ENCODE peak calls at places on chromosomes 1 and 21, in six cellular contexts. H is endothelial cell of umbilical vein; P is tibial nerve; Q is uterus; B is BE2C; N is CD4-positive, alpha-beta T cell. O is an unnamed sample.

GRCh38 chr1:209783338-209783737 is 1.0 kb downstream of the C1orf74 start:
- DNase-seq in B (no peak), P (no peak), N (no peak), Q (no peak), H (no peak), O (no peak)

GRCh38 chr1:46132529-46133180 is at the start of gene PIK3R3:
- DNase-seq in B (peak; percentile 94), P (peak; percentile 94), Q (peak; percentile 96), N (peak; percentile 65), H (peak; percentile 99), O (peak; percentile 99)

GRCh38 chr1:31985430-31985829 is 28.2 kb upstream of the KHDRBS1 start:
- DNase-seq in Q (no peak), H (peak; percentile 20), B (no peak), N (no peak), P (no peak), O (peak; percentile 24)

GRCh38 chr1:169107673-169108160 is 1.2 kb downstream of the ATP1B1 start:
- DNase-seq in N (no peak), B (no peak), Q (no peak), H (peak; percentile 34), P (no peak), O (peak; percentile 74)

GRCh38 chr1:163170975-163171676 is 31.6 kb downstream of the RGS5 start:
- DNase-seq in P (no peak), N (no peak), H (peak; percentile 69), B (no peak), Q (no peak), O (peak; percentile 62)

GRCh38 chr1:44603718-44604117 is 70.6 kb downstream of the TMEM53 start:
- DNase-seq in N (no peak), H (no peak), Q (no peak), B (no peak), P (no peak), O (no peak)

GRCh38 chr1:59142663-59143487 is 154.0 kb upstream of the FGGY start:
- DNase-seq in Q (no peak), B (no peak), H (peak; percentile 91), P (no peak), N (no peak), O (peak; percentile 97)

GRCh38 chr1:220151454-220151853 is 57.5 kb downstream of the IARS2 start:
- DNase-seq in N (no peak), Q (no peak), B (no peak), H (peak; percentile 69), P (peak; percentile 20), O (peak; percentile 11)

GRCh38 chr1:153536618-153537375 is 1.0 kb upstream of the S100A6 start:
- DNase-seq in N (no peak), Q (no peak), H (no peak), P (no peak), B (no peak), O (no peak)

GRCh38 chr1:99590578-99591209 is 55.2 kb upstream of the PALMD start:
- DNase-seq in P (no peak), N (no peak), B (peak; percentile 21), H (peak; percentile 99), Q (no peak), O (peak; percentile 77)

GRCh38 chr1:7150951-7151350 is 365.7 kb downstream of the CAMTA1 start:
- DNase-seq in H (no peak), Q (no peak), P (no peak), B (no peak), N (no peak), O (no peak)

GRCh38 chr1:91557826-91558225 is 57.2 kb downstream of the CDC7 start:
- DNase-seq in Q (no peak), N (no peak), B (no peak), H (peak; percentile 51), P (no peak), O (no peak)

GRCh38 chr1:69221492-69221990 is 346.2 kb upstream of the LRRC7 start:
- DNase-seq in N (no peak), Q (no peak), B (no peak), H (no peak), P (no peak), O (no peak)

GRCh38 chr1:208737922-208738321 is 493.7 kb upstream of the PLXNA2 start:
- DNase-seq in N (no peak), Q (no peak), B (peak; percentile 14), H (no peak), P (no peak), O (no peak)

GRCh38 chr21:33817136-33817535 is 98.5 kb downstream of the ATP5PO start:
- DNase-seq in N (no peak), H (no peak), Q (no peak), B (no peak), P (no peak), O (no peak)

GRCh38 chr1:41498809-41499208 is 14.3 kb upstream of the EDN2 start:
- DNase-seq in Q (no peak), N (no peak), P (no peak), H (no peak), B (no peak), O (peak; percentile 77)

GRCh38 chr1:45612941-45613579 is 10.8 kb downstream of the CCDC17 start:
- DNase-seq in H (no peak), Q (no peak), P (no peak), N (no peak), B (no peak), O (no peak)

GRCh38 chr1:53956308-53957168 is 10.4 kb downstream of the LRRC42 start:
- DNase-seq in Q (no peak), N (no peak), H (no peak), B (no peak), P (no peak), O (no peak)

GRCh38 chr1:5664906-5665875 is 327.0 kb downstream of the NPHP4 start:
- DNase-seq in N (no peak), H (no peak), B (no peak), Q (no peak), P (no peak), O (no peak)
- H3K9me3 ChIP-seq in N (no peaks in the 10 kb centered on the region), H (peaks cover 6% of the 10 kb centered on the region), B (no peaks in the 10 kb centered on the region), Q (no peaks in the 10 kb centered on the region), P (peaks cover 8% of the 10 kb centered on the region), O (no peaks in the 10 kb centered on the region)

DNA sequence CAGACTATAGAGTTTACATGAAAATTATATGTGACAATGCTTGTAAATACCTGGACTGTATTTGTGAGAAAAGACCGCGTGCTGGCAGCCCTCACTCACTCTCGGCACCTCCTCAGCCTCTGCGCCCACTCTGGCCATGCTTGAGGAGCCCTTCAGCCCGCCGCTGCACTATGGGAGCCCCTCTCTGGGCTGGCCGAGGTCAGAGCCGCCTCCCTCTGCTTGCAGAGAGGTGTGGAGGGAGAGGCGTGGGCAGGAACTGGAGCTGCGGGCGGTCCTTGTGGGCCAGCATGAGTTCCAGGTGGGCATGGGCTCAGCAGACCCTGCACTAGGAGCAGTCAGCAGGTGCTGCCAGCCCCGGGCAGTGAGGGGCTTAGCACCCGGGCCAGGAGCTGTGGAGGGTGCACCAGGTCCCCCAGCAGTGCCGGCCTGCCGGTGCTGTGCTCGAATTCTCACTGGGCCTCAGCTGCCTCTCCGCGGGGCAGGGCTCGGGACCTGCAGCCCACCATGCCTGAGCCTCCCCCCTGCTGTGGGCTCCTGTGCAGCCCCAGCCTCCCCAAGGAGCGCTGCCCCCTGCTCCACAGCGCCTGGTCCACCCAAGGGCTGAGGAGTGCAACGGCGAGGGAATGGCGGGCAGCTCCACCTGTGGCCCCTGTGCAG is 482.5 kb downstream of the AGBL4 start:
- DNase-seq in P (no peak), B (no peak), H (no peak), N (no peak), Q (no peak), O (no peak)
- H3K9me3 ChIP-seq in P (peaks cover 34% of the 10 kb centered on the region), B (no peaks in the 10 kb centered on the region), H (no peaks in the 10 kb centered on the region), N (peaks cover 9% of the 10 kb centered on the region), Q (no peaks in the 10 kb centered on the region), O (no peaks in the 10 kb centered on the region)

GRCh38 chr1:235586992-235587391 is 62.6 kb downstream of the GNG4 start:
- DNase-seq in N (no peak), P (no peak), B (no peak), H (no peak), Q (no peak), O (no peak)

GRCh38 chr1:235584973-235585372 is 64.6 kb downstream of the GNG4 start:
- DNase-seq in P (no peak), B (no peak), N (no peak), Q (no peak), H (no peak), O (no peak)

GRCh38 chr1:235588916-235589515 is 60.6 kb downstream of the GNG4 start:
- DNase-seq in H (no peak), N (no peak), P (no peak), Q (peak; percentile 35), B (no peak), O (no peak)

GRCh38 chr1:235586413-235586812 is 63.2 kb downstream of the GNG4 start:
- DNase-seq in P (no peak), N (no peak), Q (no peak), B (no peak), H (no peak), O (no peak)

DNA sequence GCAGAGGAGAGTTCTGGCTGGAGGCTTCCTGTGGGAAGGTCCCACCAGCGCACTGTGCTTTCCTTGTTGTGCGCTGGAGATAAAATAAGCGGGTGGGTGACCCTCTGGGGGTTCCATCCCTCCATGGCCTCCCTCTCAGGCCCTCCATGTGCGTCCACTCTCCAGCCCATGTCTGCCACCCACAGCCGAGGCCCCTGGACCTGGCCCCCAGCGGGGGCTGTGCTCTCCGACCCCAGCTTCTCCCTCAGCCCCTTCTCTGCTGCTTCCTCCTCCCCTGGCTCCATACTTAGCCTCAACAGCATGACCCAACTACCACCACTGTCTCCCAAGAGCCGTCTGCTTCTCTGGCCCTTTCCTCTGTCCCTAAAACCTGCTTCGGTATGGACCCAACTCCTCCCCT is 61.4 kb downstream of the GNG4 start:
- DNase-seq in Q (no peak), H (no peak), B (no peak), P (no peak), N (no peak), O (no peak)
- H3K9me3 ChIP-seq in Q (no peaks in the 10 kb centered on the region), H (no peaks in the 10 kb centered on the region), B (no peaks in the 10 kb centered on the region), P (peaks cover 12% of the 10 kb centered on the region), N (peaks cover 14% of the 10 kb centered on the region), O (no peaks in the 10 kb centered on the region)

GRCh38 chr1:3311711-3312110 is 142.8 kb upstream of the ARHGEF16 start:
- DNase-seq in P (no peak), N (no peak), H (no peak), B (no peak), Q (no peak), O (no peak)

GRCh38 chr1:3313579-3313955 is 140.9 kb upstream of the ARHGEF16 start:
- DNase-seq in Q (peak; percentile 89), H (peak; percentile 52), P (peak; percentile 82), B (no peak), N (no peak), O (peak; percentile 95)

GRCh38 chr1:3312894-3313578 is 141.4 kb upstream of the ARHGEF16 start:
- DNase-seq in N (no peak), H (peak; percentile 78), B (peak; percentile 70), Q (peak; percentile 93), P (peak; percentile 81), O (peak; percentile 100)

GRCh38 chr1:3310718-3311400 is 143.6 kb upstream of the ARHGEF16 start:
- DNase-seq in H (no peak), Q (no peak), P (no peak), B (no peak), N (no peak), O (no peak)

DNA sequence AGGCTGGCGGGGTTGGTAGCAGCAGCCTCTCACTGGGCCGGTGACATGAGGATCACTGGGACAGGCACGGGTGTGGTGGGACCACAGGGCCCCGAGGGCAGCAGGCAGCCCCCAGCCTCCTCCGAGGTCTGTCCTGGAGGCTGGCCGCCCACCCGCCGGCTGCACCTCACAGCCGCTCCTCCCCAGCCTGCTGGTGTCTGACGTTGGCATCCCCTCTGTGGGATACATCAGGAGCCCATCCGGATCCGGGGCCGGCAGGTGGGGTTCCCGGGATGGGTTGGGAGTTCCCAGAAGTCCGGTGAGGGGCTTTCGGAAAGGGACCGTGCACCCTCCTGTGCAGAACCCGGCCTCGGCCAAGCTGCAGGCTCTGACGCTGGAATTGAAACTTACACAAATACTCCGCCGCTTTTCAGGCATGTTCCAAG is 142.1 kb upstream of the ARHGEF16 start:
- DNase-seq in Q (peak; percentile 26), B (no peak), N (no peak), H (no peak), P (no peak), O (no peak)
- H3K9me3 ChIP-seq in Q (no peaks in the 10 kb centered on the region), B (no peaks in the 10 kb centered on the region), N (peaks cover 11% of the 10 kb centered on the region), H (no peaks in the 10 kb centered on the region), P (no peaks in the 10 kb centered on the region), O (no peaks in the 10 kb centered on the region)

GRCh38 chr1:40462956-40463590 is 12.8 kb downstream of the ZFP69B start:
- DNase-seq in P (no peak), N (no peak), Q (no peak), H (no peak), B (no peak), O (peak; percentile 17)
- H3K9me3 ChIP-seq in P (peaks cover 100% of the 10 kb centered on the region), N (peaks cover 92% of the 10 kb centered on the region), Q (no peaks in the 10 kb centered on the region), H (peaks cover 15% of the 10 kb centered on the region), B (no peaks in the 10 kb centered on the region), O (peaks cover 3% of the 10 kb centered on the region)

O was measured in fibroblast of lung.